ENCODE peak calls at places on chromosomes 12 and 14, in nine cellular contexts. K is upper lobe of right lung; X is GM23338; D is foreskin fibroblast; C is breast epithelium; I is kidney epithelial cell; Y is CD8-positive, alpha-beta T cell; P is uterus; Q is HCT116. W is an unnamed sample.

GRCh38 chr12:18895946-18896345 is 158.0 kb downstream of the CAPZA3 start:
- DNase-seq in X (peak; percentile 78), Q (no peak), K (no peak), I (no peak), Y (no peak), D (no peak), P (no peak), C (no peak), W (no peak)

GRCh38 chr14:78782551-78782950 is 612.4 kb downstream of the NRXN3 start:
- DNase-seq in Y (no peak), I (no peak), D (no peak), Q (no peak), C (no peak), K (no peak), P (no peak), X (no peak), W (no peak)

GRCh38 chr12:98727196-98727595 is 82.1 kb downstream of the APAF1 start:
- DNase-seq in K (no peak), I (no peak), Q (no peak), Y (no peak), P (no peak), C (no peak), X (no peak), D (no peak), W (no peak)

GRCh38 chr12:89680409-89680808 is 28.2 kb downstream of the ATP2B1 start:
- DNase-seq in X (no peak), D (no peak), C (no peak), Y (no peak), I (no peak), Q (no peak), K (no peak), P (no peak), W (no peak)

GRCh38 chr12:76688001-76688400 is 75.9 kb upstream of the ZDHHC17 start:
- DNase-seq in K (no peak), P (no peak), X (no peak), Q (no peak), I (no peak), D (no peak), Y (no peak), C (no peak), W (no peak)

GRCh38 chr14:95609398-95609990 is 74.6 kb downstream of the GLRX5 start:
- DNase-seq in X (peak; percentile 89), Y (no peak), D (peak; percentile 5), Q (peak; percentile 42), I (no peak), P (no peak), C (no peak), K (no peak), W (no peak)

GRCh38 chr12:4824415-4824814 is 85.3 kb upstream of the KCNA1 start:
- DNase-seq in Q (no peak), X (no peak), P (no peak), K (no peak), I (peak; percentile 83), Y (no peak), D (peak; percentile 14), C (no peak), W (no peak)

GRCh38 chr14:99191663-99192621 is 80.1 kb downstream of the BCL11B start:
- DNase-seq in P (peak; percentile 35), K (no peak), X (no peak), D (peak; percentile 11), I (peak; percentile 10), Q (no peak), Y (peak; percentile 73), C (peak; percentile 43), W (peak; percentile 68)

GRCh38 chr12:105025890-105026289 is 39.8 kb downstream of the NOPCHAP1 start:
- DNase-seq in D (peak; percentile 64), C (peak; percentile 20), Q (no peak), P (peak; percentile 59), Y (no peak), I (no peak), K (no peak), X (no peak), W (no peak)

GRCh38 chr12:79262938-79263337 is 398.4 kb downstream of the SYT1 start:
- DNase-seq in D (peak; percentile 6), Y (no peak), P (no peak), C (no peak), X (no peak), K (no peak), I (no peak), Q (no peak), W (no peak)

GRCh38 chr12:102903318-102904007 is 13.6 kb downstream of the PAH start:
- DNase-seq in C (no peak), I (no peak), D (no peak), P (no peak), X (no peak), K (no peak), Y (no peak), Q (no peak), W (no peak)

GRCh38 chr12:33223956-33224355 is 215.7 kb downstream of the SYT10 start:
- DNase-seq in D (no peak), Y (no peak), I (no peak), K (no peak), P (no peak), Q (no peak), X (no peak), C (no peak), W (no peak)

GRCh38 chr12:124630791-124631313 is 63.4 kb upstream of the NCOR2 start:
- DNase-seq in C (no peak), X (peak; percentile 73), Y (no peak), I (no peak), P (no peak), Q (no peak), K (no peak), D (no peak), W (no peak)

GRCh38 chr12:1842905-1843640 is 22.7 kb downstream of the LRTM2 start:
- DNase-seq in Q (no peak), X (no peak), P (no peak), Y (no peak), C (no peak), D (no peak), I (no peak), K (peak; percentile 46), W (no peak)

GRCh38 chr14:68291820-68292219 is 472.2 kb downstream of the RAD51B start:
- DNase-seq in P (no peak), X (peak; percentile 82), Y (no peak), C (no peak), D (no peak), K (no peak), I (no peak), Q (peak; percentile 37), W (no peak)

GRCh38 chr14:73758392-73759182 is 44.4 kb upstream of the PNMA1 start:
- DNase-seq in P (peak; percentile 81), Y (peak; percentile 78), K (peak; percentile 88), D (peak; percentile 57), X (peak; percentile 90), C (peak; percentile 63), I (no peak), Q (peak; percentile 63), W (peak; percentile 91)
- TF ChIP-seq CTCF in P (peak; percentile 36), Y (peak; percentile 55), K (peak; percentile 61), D (peak; percentile 63), X (peak; percentile 70), C (no peak), I (peak; percentile 91), Q (no peak), W (peak; percentile 33)

GRCh38 chr12:116559330-116560080 is at the start of gene MAP1LC3B2:
- DNase-seq in C (peak; percentile 79), Y (peak; percentile 87), K (peak; percentile 81), D (peak; percentile 21), P (no peak), X (peak; percentile 28), I (peak; percentile 82), Q (peak; percentile 36), W (peak; percentile 55)
- H3K4me3 ChIP-seq in C (peak within 1 kb of the TSS; percentile 13), Y (peak within 1 kb of the TSS; percentile 47), K (peak within 1 kb of the TSS; percentile 15), D (no peak within 1 kb of the TSS), P (no peak within 1 kb of the TSS), X (no peak within 1 kb of the TSS), I (no peak within 1 kb of the TSS), Q (no peak within 1 kb of the TSS), W (no peak within 1 kb of the TSS)

GRCh38 chr14:72178517-72178916 is 246.3 kb downstream of the RGS6 start:
- DNase-seq in K (no peak), Q (no peak), P (no peak), C (no peak), X (peak; percentile 44), D (no peak), I (no peak), Y (no peak), W (no peak)
- TF ChIP-seq CTCF in K (no peak), Q (no peak), P (no peak), C (no peak), X (peak; percentile 68), D (no peak), I (no peak), Y (no peak), W (no peak)

DNA sequence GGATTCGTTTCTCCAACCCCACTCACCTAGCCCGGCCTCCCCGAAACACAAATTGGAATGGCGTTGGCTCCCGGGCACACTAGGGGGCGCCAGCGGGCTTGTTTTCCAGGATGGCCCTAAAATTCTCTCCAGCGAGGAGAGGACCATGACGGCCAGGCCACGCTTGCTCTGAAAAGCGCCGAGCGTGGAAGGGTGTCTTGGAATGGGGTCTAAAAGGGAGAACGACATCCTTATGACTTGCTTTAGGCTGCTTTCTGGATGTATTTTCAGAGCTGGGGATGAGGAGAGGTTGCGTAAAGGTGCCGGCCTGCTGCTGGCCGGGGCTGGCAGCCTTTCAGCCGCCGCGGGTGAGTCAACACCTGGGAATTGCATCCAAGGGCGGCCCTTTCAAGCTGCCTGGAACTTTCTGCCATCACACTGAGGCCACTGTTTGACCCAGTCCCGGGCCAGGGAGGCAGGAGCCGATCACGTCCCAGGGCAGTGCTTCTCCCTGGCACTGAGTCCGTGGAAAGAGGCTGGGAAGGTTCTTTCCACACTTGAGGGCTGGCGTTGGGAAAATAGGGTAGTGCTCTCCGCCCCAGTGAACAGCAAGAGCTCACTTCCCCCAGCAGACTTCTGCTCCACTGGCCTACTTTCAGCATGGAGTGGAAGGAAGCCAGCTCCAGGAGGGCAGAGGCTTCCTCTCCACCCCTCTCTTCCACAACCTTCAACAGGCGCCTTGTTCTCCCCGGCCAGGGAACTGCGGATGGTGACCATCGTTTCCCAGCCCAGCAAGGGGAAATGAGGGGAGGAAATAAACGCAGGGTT is 216.2 kb downstream of the TTC8 start:
- DNase-seq in I (peak; percentile 60), Y (peak; percentile 90), P (peak; percentile 87), K (peak; percentile 92), X (peak; percentile 95), C (peak; percentile 91), D (peak; percentile 89), Q (peak; percentile 73), W (peak; percentile 94)
- H3K4me3 ChIP-seq in I (peak overlapping the region; percentile 26), Y (peak overlapping the region; percentile 55), P (peak overlapping the region; percentile 31), K (peak overlapping the region; percentile 44), X (peak overlapping the region; percentile 46), C (peak overlapping the region; percentile 42), D (peak overlapping the region; percentile 55), Q (peak overlapping the region; percentile 37), W (peak overlapping the region; percentile 22)

W was measured in pancreas.